ENCODE peak calls at places on chromosomes 5 and 9, in seven cellular contexts. P, W, G, B, N, R and L are unnamed samples.

GRCh38 chr5:54727874-54728273 is 210.3 kb downstream of the SNX18 start:
- DNase-seq in B (no peak), W (no peak), P (no peak), G (no peak), R (no peak), N (no peak), L (no peak)

GRCh38 chr5:144191998-144192397 is 21.3 kb downstream of the KCTD16 start:
- DNase-seq in R (peak; percentile 14), P (peak; percentile 75), G (peak; percentile 82), N (no peak), W (peak; percentile 39), B (no peak), L (peak; percentile 67)

GRCh38 chr9:81490605-81491331 is 198.6 kb downstream of the TLE1 start:
- DNase-seq in B (peak; percentile 4), P (peak; percentile 82), G (peak; percentile 86), N (no peak), R (no peak), W (no peak), L (no peak)

GRCh38 chr9:138072897-138073296 is 195.3 kb downstream of the CACNA1B start:
- DNase-seq in B (no peak), R (no peak), G (no peak), N (no peak), W (no peak), P (no peak), L (no peak)

GRCh38 chr5:172479034-172479783 is 24.9 kb upstream of the SH3PXD2B start:
- DNase-seq in G (peak; percentile 91), R (peak; percentile 60), W (peak; percentile 90), N (peak; percentile 79), P (peak; percentile 79), B (peak; percentile 74), L (peak; percentile 82)

GRCh38 chr9:1536522-1537170 is 478.5 kb upstream of the SMARCA2 start:
- DNase-seq in R (no peak), B (no peak), W (no peak), G (no peak), P (no peak), N (no peak), L (no peak)

GRCh38 chr5:170219615-170220014 is 13.2 kb upstream of the C5orf58 start:
- DNase-seq in W (no peak), G (peak; percentile 11), R (no peak), B (peak; percentile 18), P (peak; percentile 72), N (no peak), L (no peak)

GRCh38 chr5:146745937-146746577 is 132.5 kb downstream of the PPP2R2B start:
- DNase-seq in N (no peak), W (no peak), B (no peak), R (no peak), G (no peak), P (no peak), L (no peak)

GRCh38 chr5:113378960-113379541 is 55.7 kb downstream of the TSSK1B start:
- DNase-seq in B (peak; percentile 35), W (peak; percentile 64), P (peak; percentile 50), N (peak; percentile 72), R (peak; percentile 13), G (peak; percentile 75), L (peak; percentile 75)

GRCh38 chr5:129899454-129899853 is 4.8 kb upstream of the CHSY3 start:
- DNase-seq in R (no peak), B (no peak), N (no peak), G (peak; percentile 58), W (no peak), P (peak; percentile 11), L (no peak)

GRCh38 chr9:110027624-110028023 is 180.3 kb downstream of the C9orf152 start:
- DNase-seq in N (no peak), B (no peak), G (peak; percentile 82), P (no peak), R (no peak), W (peak; percentile 45), L (no peak)

GRCh38 chr9:108569624-108570023 is 286.2 kb downstream of the ACTL7B start:
- DNase-seq in B (peak; percentile 45), N (no peak), G (peak; percentile 56), R (no peak), P (peak; percentile 92), W (no peak), L (no peak)

GRCh38 chr9:69211424-69212036 is 37.5 kb downstream of the TJP2 start:
- DNase-seq in N (no peak), B (no peak), G (no peak), W (no peak), R (no peak), P (no peak), L (no peak)

GRCh38 chr9:127319366-127320121 is 55.0 kb downstream of the GARNL3 start:
- DNase-seq in R (no peak), B (no peak), G (no peak), N (no peak), W (peak; percentile 26), P (no peak), L (no peak)

GRCh38 chr5:150918613-150919012 is 13.8 kb upstream of the ZNF300 start:
- DNase-seq in G (no peak), W (no peak), P (peak; percentile 33), R (no peak), B (no peak), N (no peak), L (no peak)

GRCh38 chr5:78544531-78545200 is 103.9 kb downstream of the LHFPL2 start:
- DNase-seq in B (no peak), P (no peak), N (no peak), R (peak; percentile 59), G (peak; percentile 94), W (no peak), L (no peak)

GRCh38 chr5:50445281-50445949 is 4.3 kb upstream of the EMB start:
- DNase-seq in N (no peak), B (no peak), W (peak; percentile 7), P (no peak), R (no peak), G (no peak), L (peak; percentile 59)

GRCh38 chr5:107384256-107384655 is 286.5 kb downstream of the EFNA5 start:
- DNase-seq in N (no peak), B (no peak), W (no peak), P (no peak), G (no peak), R (no peak), L (no peak)

GRCh38 chr9:31272456-31273295 is 1111.8 kb upstream of the ACO1 start:
- DNase-seq in B (peak; percentile 5), N (peak; percentile 28), R (no peak), G (no peak), P (peak; percentile 93), W (no peak), L (no peak)

GRCh38 chr5:148991606-148992005 is 71.3 kb downstream of the SH3TC2 start:
- DNase-seq in P (peak; percentile 83), B (no peak), R (no peak), N (no peak), W (no peak), G (no peak), L (no peak)

GRCh38 chr9:93660647-93661046 is 84.3 kb downstream of the PHF2 start:
- DNase-seq in R (no peak), P (no peak), W (no peak), N (no peak), B (no peak), G (no peak), L (no peak)

GRCh38 chr9:33287087-33287490 is 3.2 kb upstream of the NFX1 start:
- DNase-seq in G (peak; percentile 81), B (peak; percentile 29), N (peak; percentile 51), R (no peak), W (peak; percentile 72), P (peak; percentile 51), L (peak; percentile 76)

GRCh38 chr9:89661391-89661949 is 56.7 kb downstream of the GADD45G start:
- DNase-seq in P (no peak), N (no peak), W (peak; percentile 51), R (no peak), B (no peak), G (no peak), L (no peak)

GRCh38 chr5:114449836-114450515 is 88.1 kb downstream of the KCNN2 start:
- DNase-seq in G (peak; percentile 61), N (peak; percentile 62), B (peak; percentile 34), P (peak; percentile 29), R (peak; percentile 34), W (peak; percentile 75), L (peak; percentile 53)

GRCh38 chr9:110555971-110556370 is 23.6 kb downstream of the SVEP1 start:
- DNase-seq in P (peak; percentile 29), N (no peak), G (peak; percentile 94), R (no peak), W (no peak), B (peak; percentile 37), L (no peak)

GRCh38 chr9:109972026-109973005 is 192.3 kb downstream of the PALM2AKAP2 start:
- DNase-seq in R (no peak), G (no peak), P (no peak), N (peak; percentile 25), W (peak; percentile 56), B (no peak), L (no peak)

GRCh38 chr5:67047180-67047579 is 149.4 kb downstream of the CD180 start:
- DNase-seq in N (no peak), B (no peak), W (no peak), P (no peak), R (no peak), G (no peak), L (no peak)

GRCh38 chr5:140252470-140253126 is 50.3 kb downstream of the PFDN1 start:
- DNase-seq in W (no peak), G (no peak), R (no peak), N (no peak), B (no peak), P (no peak), L (no peak)

GRCh38 chr9:13948037-13948436 is 365.9 kb downstream of the NFIB start:
- DNase-seq in P (no peak), N (no peak), B (no peak), R (no peak), W (no peak), G (peak; percentile 14), L (no peak)

GRCh38 chr9:37390759-37391158 is 31.7 kb upstream of the GRHPR start:
- DNase-seq in R (peak; percentile 70), P (peak; percentile 29), G (no peak), W (no peak), B (peak; percentile 14), N (peak; percentile 45), L (peak; percentile 62)

GRCh38 chr5:127961006-127961763 is 122.4 kb upstream of the SLC12A2 start:
- DNase-seq in G (no peak), R (no peak), W (no peak), B (no peak), P (no peak), N (no peak), L (no peak)

GRCh38 chr5:37198842-37199241 is 50.3 kb downstream of the CPLANE1 start:
- DNase-seq in P (no peak), B (no peak), W (no peak), G (peak; percentile 39), N (no peak), R (no peak), L (no peak)

GRCh38 chr9:101366038-101366756 is 18.6 kb downstream of the BAAT start:
- DNase-seq in B (no peak), R (no peak), P (no peak), W (no peak), N (no peak), G (peak; percentile 14), L (no peak)

GRCh38 chr9:133677126-133678010 is 41.2 kb downstream of the DBH start:
- DNase-seq in G (no peak), B (no peak), P (no peak), W (no peak), R (no peak), N (peak; percentile 53), L (peak; percentile 86)

GRCh38 chr9:91207889-91208651 is 153.6 kb downstream of the AUH start:
- DNase-seq in P (peak; percentile 72), W (no peak), B (no peak), R (no peak), G (peak; percentile 84), N (peak; percentile 39), L (peak; percentile 48)